ENCODE peak calls at places on chromosome 1, in nine cellular contexts. C is Peyer's patch, V is testis, B is IMR-90, Y is prostate gland, A is right lobe of liver, F is breast epithelium, G is stomach, S is HepG2. D is an unnamed sample.
A peak's percentile ranks its signal among the peaks of the same experiment; 100 is the strongest.

GRCh38 chr1:172051898-172052297 is 210.6 kb downstream of the DNM3 start:
- DNase-seq in C (no peak), V (no peak), B (no peak), Y (no peak), A (no peak), F (no peak), G (no peak), S (no peak), D (no peak)

GRCh38 chr1:36099681-36100341 is 11.1 kb downstream of the ADPRS start:
- DNase-seq in C (peak; percentile 86), V (peak; percentile 81), B (peak; percentile 73), Y (peak; percentile 70), A (peak; percentile 80), F (peak; percentile 77), G (peak; percentile 83), S (peak; percentile 73), D (peak; percentile 94)

GRCh38 chr1:226519741-226520598 is 28.6 kb upstream of the STUM start:
- DNase-seq in C (no peak), V (no peak), B (no peak), Y (no peak), A (no peak), F (no peak), G (no peak), S (no peak), D (peak; percentile 75)

GRCh38 chr1:204499511-204500468 is 5.2 kb upstream of the PIK3C2B start:
- DNase-seq in C (no peak), V (no peak), B (no peak), Y (no peak), A (no peak), F (no peak), G (no peak), S (no peak), D (no peak)

GRCh38 chr1:26889580-26890466 is at the start of gene GPN2:
- DNase-seq in C (peak; percentile 86), V (peak; percentile 90), B (peak; percentile 72), Y (peak; percentile 72), A (peak; percentile 84), F (peak; percentile 64), G (peak; percentile 83), S (peak; percentile 73), D (peak; percentile 94)

GRCh38 chr1:16351449-16351993 is 759 bp downstream of the FBXO42 start:
- DNase-seq in C (no peak), V (peak; percentile 53), B (peak; percentile 34), Y (peak; percentile 24), A (no peak), F (no peak), G (no peak), S (no peak), D (peak; percentile 70)

GRCh38 chr1:56626546-56626945 is 18.6 kb upstream of the PRKAA2 start:
- DNase-seq in C (no peak), V (no peak), B (peak; percentile 61), Y (no peak), A (no peak), F (no peak), G (no peak), S (no peak), D (no peak)

GRCh38 chr1:209790286-209791193 is 6.2 kb upstream of the C1orf74 start:
- DNase-seq in C (no peak), V (no peak), B (peak; percentile 6), Y (no peak), A (no peak), F (no peak), G (no peak), S (peak; percentile 63), D (no peak)

GRCh38 chr1:204726478-204726877 is 40.9 kb upstream of the LRRN2 start:
- DNase-seq in C (no peak), V (no peak), B (peak; percentile 21), Y (no peak), A (no peak), F (no peak), G (no peak), S (peak; percentile 51), D (no peak)

GRCh38 chr1:229694053-229694693 is 68.1 kb downstream of the URB2 start:
- DNase-seq in C (peak; percentile 51), V (peak; percentile 80), B (peak; percentile 81), Y (no peak), A (no peak), F (no peak), G (peak; percentile 47), S (no peak), D (peak; percentile 90)

GRCh38 chr1:200891774-200892157 is 2.9 kb upstream of the INAVA start:
- DNase-seq in C (peak; percentile 67), V (no peak), B (no peak), Y (no peak), A (no peak), F (no peak), G (no peak), S (peak; percentile 83), D (no peak)

GRCh38 chr1:35031103-35031452 is 667 bp downstream of the ZMYM6 start:
- DNase-seq in C (peak; percentile 51), V (peak; percentile 51), B (peak; percentile 49), Y (peak; percentile 8), A (no peak), F (no peak), G (no peak), S (peak; percentile 5), D (no peak)

GRCh38 chr1:147912553-147912952 is 10.0 kb downstream of the GJA8 start:
- DNase-seq in C (no peak), V (no peak), B (no peak), Y (no peak), A (no peak), F (no peak), G (no peak), S (no peak), D (no peak)

GRCh38 chr1:113860891-113861290 is 10.6 kb downstream of the PTPN22 start:
- DNase-seq in C (no peak), V (no peak), B (peak; percentile 80), Y (no peak), A (no peak), F (no peak), G (no peak), S (no peak), D (no peak)

GRCh38 chr1:211099393-211099792 is 34.6 kb downstream of the KCNH1 start:
- DNase-seq in C (no peak), V (no peak), B (no peak), Y (no peak), A (no peak), F (no peak), G (no peak), S (no peak), D (no peak)

DNA sequence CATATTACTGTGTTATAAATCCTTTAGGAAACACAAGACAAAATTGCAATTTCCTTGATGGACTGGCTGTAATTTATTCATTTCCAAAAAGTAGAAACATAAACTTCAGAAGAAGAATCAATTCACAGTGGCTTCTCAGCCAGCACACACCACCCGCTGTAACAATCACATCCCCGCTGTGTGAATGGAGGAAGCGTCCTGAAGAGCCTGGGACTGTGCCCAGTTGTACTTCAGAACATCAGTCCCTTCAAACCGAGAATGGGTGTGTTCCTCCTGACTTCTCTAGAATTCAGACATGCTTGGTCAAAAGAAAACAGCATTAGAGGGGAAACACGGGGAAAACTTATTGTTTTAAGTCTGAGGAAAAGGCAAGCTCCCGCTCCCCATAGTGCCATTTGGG is 28.8 kb upstream of the CD84 start:
- DNase-seq in C (no peak), V (no peak), B (no peak), Y (no peak), A (no peak), F (no peak), G (no peak), S (no peak), D (no peak)
- TF ChIP-seq POLR2A in C (no peak), V (no peak), B (no peak), Y (no peak), A (no peak), F (no peak), G (no peak), S (no peak), D (no peak)

GRCh38 chr1:43379476-43379875 is 10.1 kb downstream of the MED8 start:
- DNase-seq in C (no peak), V (no peak), B (no peak), Y (no peak), A (no peak), F (no peak), G (no peak), S (no peak), D (no peak)

GRCh38 chr1:43386676-43387075 is 2.9 kb downstream of the MED8 start:
- DNase-seq in C (no peak), V (no peak), B (no peak), Y (no peak), A (no peak), F (no peak), G (no peak), S (no peak), D (no peak)

GRCh38 chr1:43381609-43382008 is 8.0 kb downstream of the MED8 start:
- DNase-seq in C (no peak), V (no peak), B (no peak), Y (no peak), A (no peak), F (no peak), G (no peak), S (no peak), D (peak; percentile 53)

GRCh38 chr1:43382027-43382771 is 7.4 kb downstream of the MED8 start:
- DNase-seq in C (no peak), V (peak; percentile 45), B (no peak), Y (no peak), A (no peak), F (no peak), G (no peak), S (no peak), D (no peak)

GRCh38 chr1:43383449-43383848 is 6.2 kb downstream of the MED8 start:
- DNase-seq in C (no peak), V (no peak), B (no peak), Y (no peak), A (no peak), F (no peak), G (no peak), S (no peak), D (no peak)
- TF ChIP-seq CTCF in C (peak; percentile 54), V (no peak), B (peak; percentile 21), Y (no peak), A (peak; percentile 29), F (peak; percentile 11), G (no peak), S (peak; percentile 52), D (no peak)

DNA sequence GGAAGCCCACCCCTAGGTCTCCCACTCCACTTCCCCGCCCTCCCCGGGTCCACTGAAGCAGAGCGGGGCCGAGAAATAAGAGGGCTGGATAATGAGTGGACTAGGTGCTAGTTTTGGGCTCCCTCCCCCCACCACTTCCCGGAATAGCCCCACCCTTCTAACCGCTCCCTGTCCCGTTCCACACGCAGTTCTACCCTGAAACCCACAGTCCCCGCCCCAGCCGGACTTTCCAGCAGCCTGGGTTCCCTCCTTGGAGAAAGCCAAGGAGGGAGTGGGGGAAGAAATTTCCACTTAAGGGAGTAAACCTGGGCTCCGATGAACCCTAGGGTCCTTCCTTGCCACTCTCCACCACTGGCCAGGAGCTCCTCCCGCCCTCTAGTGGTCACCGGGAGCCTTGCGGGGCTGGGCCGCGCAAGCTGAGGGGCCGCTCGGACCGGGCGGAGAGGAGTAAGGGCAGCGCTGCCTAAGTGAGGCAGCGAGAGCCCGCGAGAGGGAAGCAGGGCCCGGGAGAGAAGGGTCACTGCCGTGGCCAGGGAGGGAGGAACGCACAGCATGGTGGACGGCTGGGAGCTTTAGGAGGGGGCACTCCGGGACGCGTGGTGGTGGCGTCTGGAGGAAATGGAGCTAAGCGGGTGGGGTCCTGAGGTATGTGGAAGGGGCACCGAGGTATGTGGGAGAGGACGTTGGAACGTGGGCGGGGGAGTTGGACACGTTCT is 14.3 kb downstream of the THBS3 start:
- DNase-seq in C (peak; percentile 89), V (peak; percentile 87), B (peak; percentile 81), Y (peak; percentile 75), A (peak; percentile 82), F (peak; percentile 94), G (peak; percentile 93), S (peak; percentile 75), D (peak; percentile 97)
- TF ChIP-seq POLR2A in C (no peak), V (no peak), B (peak; percentile 73), Y (peak; percentile 64), A (peak; percentile 23), F (peak; percentile 45), G (no peak), S (no peak), D (no peak)

GRCh38 chr1:5975133-5975880 is 16.9 kb downstream of the NPHP4 start:
- DNase-seq in C (peak; percentile 77), V (peak; percentile 65), B (peak; percentile 64), Y (peak; percentile 44), A (peak; percentile 66), F (no peak), G (peak; percentile 63), S (peak; percentile 49), D (no peak)
- TF ChIP-seq CTCF in C (peak; percentile 92), V (peak; percentile 58), B (peak; percentile 87), Y (peak; percentile 28), A (peak; percentile 84), F (peak; percentile 26), G (no peak), S (peak; percentile 90), D (no peak)